ENCODE peak calls at places on chromosomes 4 and X, in seven cellular contexts. One of them, this sample, is unnamed.
A peak's percentile ranks its signal among the peaks of the same experiment; 100 is the strongest.

GRCh38 chr4:101475246-101475645 is 127.9 kb upstream of the PPP3CA start:
- DNase-seq in GM23248: peak; percentile 3
- DNase-seq in PC-9: no peak
- DNase-seq in astrocyte: no peak
- DNase-seq in DND-41: no peak
- DNase-seq in fibroblast of lung: no peak
- DNase-seq in neural progenitor cell: no peak
- DNase-seq in this sample: no peak

GRCh38 chrX:108072746-108073145 is 18.6 kb downstream of the PSMD10 start:
- DNase-seq in neural progenitor cell: no peak
- DNase-seq in DND-41: no peak
- DNase-seq in GM23248: peak; percentile 32
- DNase-seq in PC-9: no peak
- DNase-seq in fibroblast of lung: peak; percentile 86
- DNase-seq in astrocyte: peak; percentile 80
- DNase-seq in this sample: no peak

GRCh38 chr4:118354913-118355312 is 2.1 kb upstream of the PRSS12 start:
- DNase-seq in astrocyte: no peak
- DNase-seq in fibroblast of lung: no peak
- DNase-seq in DND-41: no peak
- DNase-seq in neural progenitor cell: no peak
- DNase-seq in GM23248: no peak
- DNase-seq in PC-9: no peak
- DNase-seq in this sample: no peak

GRCh38 chr4:105878668-105879067 is 16.6 kb upstream of the NPNT start:
- DNase-seq in GM23248: no peak
- DNase-seq in neural progenitor cell: no peak
- DNase-seq in fibroblast of lung: no peak
- DNase-seq in PC-9: no peak
- DNase-seq in astrocyte: no peak
- DNase-seq in DND-41: no peak
- DNase-seq in this sample: no peak

GRCh38 chr4:173243917-173244658 is 75.5 kb downstream of the GALNT7 start:
- DNase-seq in astrocyte: no peak
- DNase-seq in fibroblast of lung: no peak
- DNase-seq in PC-9: no peak
- DNase-seq in neural progenitor cell: no peak
- DNase-seq in GM23248: no peak
- DNase-seq in DND-41: peak; percentile 29
- DNase-seq in this sample: no peak

GRCh38 chrX:48737940-48738339 is 23.6 kb upstream of the GLOD5 start:
- DNase-seq in DND-41: no peak
- DNase-seq in neural progenitor cell: no peak
- DNase-seq in astrocyte: no peak
- DNase-seq in PC-9: no peak
- DNase-seq in fibroblast of lung: no peak
- DNase-seq in GM23248: peak; percentile 28
- DNase-seq in this sample: no peak

GRCh38 chr4:23225564-23225963 is 532.8 kb downstream of the GBA3 start:
- DNase-seq in GM23248: no peak
- DNase-seq in DND-41: no peak
- DNase-seq in neural progenitor cell: no peak
- DNase-seq in PC-9: no peak
- DNase-seq in fibroblast of lung: no peak
- DNase-seq in astrocyte: no peak
- DNase-seq in this sample: no peak

GRCh38 chrX:101452051-101452450 is 33.2 kb upstream of the ARMCX4 start:
- DNase-seq in DND-41: no peak
- DNase-seq in fibroblast of lung: peak; percentile 14
- DNase-seq in neural progenitor cell: no peak
- DNase-seq in PC-9: no peak
- DNase-seq in GM23248: no peak
- DNase-seq in astrocyte: no peak
- DNase-seq in this sample: no peak

GRCh38 chr4:3285558-3286334 is 7.1 kb upstream of the RGS12 start:
- DNase-seq in neural progenitor cell: no peak
- DNase-seq in GM23248: peak; percentile 88
- DNase-seq in fibroblast of lung: peak; percentile 72
- DNase-seq in DND-41: no peak
- DNase-seq in PC-9: peak; percentile 73
- DNase-seq in astrocyte: peak; percentile 69
- DNase-seq in this sample: no peak

GRCh38 chr4:10457255-10457801 is at the start of gene ZNF518B:
- DNase-seq in PC-9: peak; percentile 58
- DNase-seq in neural progenitor cell: peak; percentile 87
- DNase-seq in DND-41: peak; percentile 59
- DNase-seq in GM23248: peak; percentile 83
- DNase-seq in astrocyte: peak; percentile 31
- DNase-seq in fibroblast of lung: peak; percentile 61
- DNase-seq in this sample: peak; percentile 29

GRCh38 chr4:39977489-39978377 is at the start of gene PDS5A:
- DNase-seq in neural progenitor cell: peak; percentile 96
- DNase-seq in fibroblast of lung: peak; percentile 82
- DNase-seq in PC-9: peak; percentile 93
- DNase-seq in GM23248: peak; percentile 97
- DNase-seq in DND-41: peak; percentile 91
- DNase-seq in astrocyte: peak; percentile 65
- DNase-seq in this sample: peak; percentile 72

GRCh38 chr4:163544407-163545038 is 50.0 kb downstream of the TMA16 start:
- DNase-seq in GM23248: peak; percentile 75
- DNase-seq in DND-41: peak; percentile 66
- DNase-seq in astrocyte: peak; percentile 13
- DNase-seq in neural progenitor cell: peak; percentile 83
- DNase-seq in fibroblast of lung: peak; percentile 36
- DNase-seq in PC-9: peak; percentile 28
- DNase-seq in this sample: no peak

GRCh38 chrX:18668468-18668867 is 3.4 kb downstream of the RS1 start:
- DNase-seq in neural progenitor cell: no peak
- DNase-seq in DND-41: no peak
- DNase-seq in PC-9: no peak
- DNase-seq in fibroblast of lung: no peak
- DNase-seq in astrocyte: no peak
- DNase-seq in GM23248: no peak
- DNase-seq in this sample: no peak

GRCh38 chr4:187799735-187800134 is 195.8 kb upstream of the ZFP42 start:
- DNase-seq in DND-41: no peak
- DNase-seq in GM23248: no peak
- DNase-seq in fibroblast of lung: no peak
- DNase-seq in neural progenitor cell: no peak
- DNase-seq in PC-9: no peak
- DNase-seq in astrocyte: no peak
- DNase-seq in this sample: no peak

GRCh38 chr4:1541449-1542225 is 135.4 kb upstream of the NKX1-1 start:
- DNase-seq in GM23248: no peak
- DNase-seq in DND-41: no peak
- DNase-seq in astrocyte: no peak
- DNase-seq in neural progenitor cell: no peak
- DNase-seq in fibroblast of lung: no peak
- DNase-seq in PC-9: no peak
- DNase-seq in this sample: no peak

GRCh38 chrX:150543230-150544155 is 24.9 kb upstream of the MTM1 start:
- DNase-seq in GM23248: no peak
- DNase-seq in PC-9: no peak
- DNase-seq in neural progenitor cell: peak; percentile 19
- DNase-seq in DND-41: no peak
- DNase-seq in fibroblast of lung: no peak
- DNase-seq in astrocyte: no peak
- DNase-seq in this sample: no peak

GRCh38 chrX:72358313-72358712 is 52.6 kb upstream of the CITED1 start:
- DNase-seq in DND-41: no peak
- DNase-seq in PC-9: no peak
- DNase-seq in GM23248: peak; percentile 62
- DNase-seq in fibroblast of lung: peak; percentile 59
- DNase-seq in neural progenitor cell: no peak
- DNase-seq in astrocyte: peak; percentile 34
- DNase-seq in this sample: no peak

GRCh38 chrX:97039363-97040029 is 155.8 kb downstream of the RPA4 start:
- DNase-seq in fibroblast of lung: peak; percentile 66
- DNase-seq in PC-9: no peak
- DNase-seq in GM23248: peak; percentile 13
- DNase-seq in astrocyte: peak; percentile 56
- DNase-seq in neural progenitor cell: no peak
- DNase-seq in DND-41: no peak
- DNase-seq in this sample: no peak

DNA sequence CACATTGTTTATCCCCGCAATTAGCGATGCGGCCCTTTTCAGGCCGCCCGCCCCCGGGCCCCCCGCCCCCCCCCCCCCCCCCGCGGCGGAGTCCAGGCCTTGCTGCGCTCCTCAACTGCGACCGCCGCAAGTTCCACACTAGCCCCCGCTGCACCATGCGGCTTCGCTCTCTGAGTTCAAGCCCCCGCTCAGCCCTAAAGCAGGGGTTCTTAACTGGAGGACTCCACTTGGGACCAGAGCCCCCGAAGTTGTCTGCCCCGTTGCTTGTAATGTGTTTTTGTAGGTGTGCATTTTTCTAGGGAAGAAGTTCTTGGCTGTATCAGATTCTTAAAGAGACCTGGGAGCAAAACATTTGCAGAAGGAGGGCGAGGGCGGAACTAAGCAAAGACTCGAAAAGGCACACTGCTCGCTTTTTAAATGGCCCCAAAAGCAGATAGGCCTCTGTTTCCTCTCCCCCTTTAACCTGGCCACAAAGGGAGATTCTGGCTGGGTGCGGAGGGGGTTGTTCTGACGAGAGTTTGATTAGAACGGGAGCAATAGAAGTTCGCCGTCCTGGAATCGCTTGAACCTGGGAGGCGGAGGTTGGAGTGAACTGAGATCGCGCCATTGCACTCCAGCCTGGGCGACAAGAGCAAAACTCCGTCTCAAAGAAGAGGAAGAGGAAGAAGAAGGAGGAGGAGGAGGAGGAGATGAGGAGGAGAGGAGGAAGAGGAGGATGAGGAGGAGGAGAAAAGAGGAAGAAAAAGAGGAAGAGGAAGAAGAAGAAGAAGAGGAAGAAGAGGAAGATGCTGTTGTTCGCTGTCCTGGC is 2.3 kb upstream of the MSX1 start:
- DNase-seq in DND-41: no peak
- DNase-seq in fibroblast of lung: no peak
- DNase-seq in neural progenitor cell: no peak
- DNase-seq in GM23248: no peak
- DNase-seq in astrocyte: no peak
- DNase-seq in PC-9: no peak
- DNase-seq in this sample: no peak
- TF ChIP-seq EZH2 in DND-41: no peak
- TF ChIP-seq EZH2 in fibroblast of lung: peak; percentile 77
- TF ChIP-seq EZH2 in neural progenitor cell: no peak
- TF ChIP-seq EZH2 in GM23248: no peak
- TF ChIP-seq EZH2 in astrocyte: no peak
- TF ChIP-seq EZH2 in PC-9: no peak
- TF ChIP-seq EZH2 in this sample: no peak

GRCh38 chrX:118360429-118361125 is 14.7 kb downstream of the WDR44 start:
- DNase-seq in GM23248: peak; percentile 56
- DNase-seq in DND-41: no peak
- DNase-seq in PC-9: no peak
- DNase-seq in fibroblast of lung: peak; percentile 65
- DNase-seq in neural progenitor cell: peak; percentile 58
- DNase-seq in astrocyte: peak; percentile 58
- DNase-seq in this sample: no peak
- TF ChIP-seq EZH2 in GM23248: no peak
- TF ChIP-seq EZH2 in DND-41: no peak
- TF ChIP-seq EZH2 in PC-9: no peak
- TF ChIP-seq EZH2 in fibroblast of lung: no peak
- TF ChIP-seq EZH2 in neural progenitor cell: no peak
- TF ChIP-seq EZH2 in astrocyte: no peak
- TF ChIP-seq EZH2 in this sample: no peak

GRCh38 chr4:110630621-110631402 is 7.9 kb upstream of the PITX2 start:
- DNase-seq in fibroblast of lung: no peak
- DNase-seq in DND-41: no peak
- DNase-seq in neural progenitor cell: peak; percentile 75
- DNase-seq in astrocyte: no peak
- DNase-seq in PC-9: no peak
- DNase-seq in GM23248: no peak
- DNase-seq in this sample: no peak

GRCh38 chr4:110633358-110634319 is 10.8 kb upstream of the PITX2 start:
- DNase-seq in fibroblast of lung: no peak
- DNase-seq in astrocyte: no peak
- DNase-seq in GM23248: no peak
- DNase-seq in PC-9: no peak
- DNase-seq in DND-41: no peak
- DNase-seq in neural progenitor cell: peak; percentile 55
- DNase-seq in this sample: no peak

GRCh38 chr4:110632506-110633357 is 9.9 kb upstream of the PITX2 start:
- DNase-seq in fibroblast of lung: no peak
- DNase-seq in GM23248: no peak
- DNase-seq in astrocyte: no peak
- DNase-seq in PC-9: no peak
- DNase-seq in neural progenitor cell: peak; percentile 59
- DNase-seq in DND-41: no peak
- DNase-seq in this sample: no peak

GRCh38 chr4:110629780-110630500 is 7.1 kb upstream of the PITX2 start:
- DNase-seq in fibroblast of lung: no peak
- DNase-seq in DND-41: no peak
- DNase-seq in astrocyte: no peak
- DNase-seq in GM23248: no peak
- DNase-seq in PC-9: no peak
- DNase-seq in neural progenitor cell: no peak
- DNase-seq in this sample: no peak

DNA sequence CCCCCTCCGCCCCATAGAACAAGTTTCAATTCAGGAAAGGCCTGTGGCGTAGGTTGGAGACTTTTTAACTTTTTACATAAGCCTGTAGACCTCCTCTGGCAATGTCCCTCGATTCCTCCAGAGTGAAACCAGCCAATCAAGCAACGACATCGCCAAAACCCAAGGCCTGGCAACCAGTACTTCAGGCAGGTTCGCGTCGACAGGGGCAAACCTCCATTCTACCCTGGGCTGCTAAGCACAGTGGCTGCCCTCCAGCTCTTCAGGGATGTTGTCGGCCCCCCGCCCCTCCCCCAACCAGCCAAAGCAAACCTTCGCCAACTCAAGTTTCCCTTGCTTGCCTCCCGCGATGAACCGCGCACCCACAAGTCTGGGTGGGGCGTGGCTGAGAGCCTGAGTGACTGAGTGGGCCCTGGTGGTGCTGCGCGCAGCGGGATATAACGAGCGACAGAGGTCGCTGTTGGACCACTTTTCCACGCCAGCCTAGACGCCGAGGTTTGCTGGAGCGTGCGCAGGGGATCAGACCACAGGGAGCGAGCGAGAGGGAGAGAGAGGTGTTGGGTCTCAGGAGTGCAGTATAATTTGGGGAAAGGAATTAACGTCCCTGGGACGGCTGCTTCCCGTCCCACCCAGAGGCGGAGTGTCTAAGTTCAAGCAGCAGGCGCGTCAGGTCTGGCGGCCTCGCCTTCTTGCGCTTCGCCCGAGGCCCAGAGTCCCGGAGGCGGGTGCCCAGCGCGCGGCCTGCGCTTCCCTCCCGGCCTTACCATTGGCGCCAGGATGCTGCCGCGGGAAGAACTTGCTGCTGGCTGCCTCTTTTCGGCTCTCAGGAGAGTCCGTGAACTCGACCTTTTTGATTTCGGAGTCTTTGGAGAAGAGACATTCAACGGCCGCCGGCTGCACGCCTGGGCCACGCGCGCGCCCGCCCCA is 9.0 kb upstream of the PITX2 start:
- DNase-seq in GM23248: peak; percentile 28
- DNase-seq in fibroblast of lung: peak; percentile 70
- DNase-seq in PC-9: peak; percentile 66
- DNase-seq in astrocyte: peak; percentile 58
- DNase-seq in neural progenitor cell: peak; percentile 94
- DNase-seq in DND-41: no peak
- DNase-seq in this sample: peak; percentile 68
- TF ChIP-seq EZH2 in GM23248: no peak
- TF ChIP-seq EZH2 in fibroblast of lung: no peak
- TF ChIP-seq EZH2 in PC-9: no peak
- TF ChIP-seq EZH2 in astrocyte: no peak
- TF ChIP-seq EZH2 in neural progenitor cell: no peak
- TF ChIP-seq EZH2 in DND-41: no peak
- TF ChIP-seq EZH2 in this sample: no peak

GRCh38 chr4:54657194-54657555 is 582 bp upstream of the KIT start:
- DNase-seq in GM23248: no peak
- DNase-seq in DND-41: no peak
- DNase-seq in fibroblast of lung: no peak
- DNase-seq in PC-9: no peak
- DNase-seq in neural progenitor cell: peak; percentile 42
- DNase-seq in astrocyte: no peak
- DNase-seq in this sample: no peak
- TF ChIP-seq EZH2 in GM23248: no peak
- TF ChIP-seq EZH2 in DND-41: no peak
- TF ChIP-seq EZH2 in fibroblast of lung: no peak
- TF ChIP-seq EZH2 in PC-9: no peak
- TF ChIP-seq EZH2 in neural progenitor cell: no peak
- TF ChIP-seq EZH2 in astrocyte: no peak
- TF ChIP-seq EZH2 in this sample: no peak

This sample was measured in HCT116.